ENCODE peak calls at places on chromosomes 16 and 17, in ten cellular contexts. One of them, this sample, is unnamed.

GRCh38 chr17:2090804-2091534 is 36.1 kb downstream of the HIC1 start:
- DNase-seq in GM10248: no peak
- DNase-seq in OCI-LY7: no peak
- DNase-seq in thoracic aorta: no peak
- DNase-seq in CD4-positive, alpha-beta T cell: no peak
- DNase-seq in nephron progenitor cell: peak; percentile 53
- DNase-seq in BE2C: no peak
- DNase-seq in transverse colon: peak; percentile 56
- DNase-seq in GM12865: peak; percentile 41
- DNase-seq in mammary epithelial cell: peak; percentile 68
- DNase-seq in this sample: peak; percentile 54

GRCh38 chr17:45873728-45874127 is 20.6 kb upstream of the MAPT start:
- DNase-seq in GM10248: no peak
- DNase-seq in OCI-LY7: no peak
- DNase-seq in thoracic aorta: no peak
- DNase-seq in CD4-positive, alpha-beta T cell: peak; percentile 18
- DNase-seq in nephron progenitor cell: peak; percentile 30
- DNase-seq in BE2C: peak; percentile 42
- DNase-seq in transverse colon: no peak
- DNase-seq in GM12865: no peak
- DNase-seq in mammary epithelial cell: no peak
- DNase-seq in this sample: no peak

GRCh38 chr16:11107781-11108465 is 148.1 kb downstream of the SOCS1 start:
- DNase-seq in GM10248: no peak
- DNase-seq in OCI-LY7: no peak
- DNase-seq in thoracic aorta: no peak
- DNase-seq in CD4-positive, alpha-beta T cell: no peak
- DNase-seq in nephron progenitor cell: no peak
- DNase-seq in BE2C: no peak
- DNase-seq in transverse colon: no peak
- DNase-seq in GM12865: no peak
- DNase-seq in mammary epithelial cell: no peak
- DNase-seq in this sample: no peak

GRCh38 chr17:57861737-57862409 is 12.0 kb upstream of the MRPS23 start:
- DNase-seq in GM10248: peak; percentile 36
- DNase-seq in OCI-LY7: no peak
- DNase-seq in thoracic aorta: peak; percentile 41
- DNase-seq in CD4-positive, alpha-beta T cell: no peak
- DNase-seq in nephron progenitor cell: peak; percentile 75
- DNase-seq in BE2C: no peak
- DNase-seq in transverse colon: peak; percentile 66
- DNase-seq in GM12865: no peak
- DNase-seq in mammary epithelial cell: no peak
- DNase-seq in this sample: no peak

GRCh38 chr16:69465083-69465721 is 40.8 kb downstream of the CYB5B start:
- DNase-seq in GM10248: peak; percentile 41
- DNase-seq in OCI-LY7: no peak
- DNase-seq in thoracic aorta: no peak
- DNase-seq in CD4-positive, alpha-beta T cell: peak; percentile 16
- DNase-seq in nephron progenitor cell: no peak
- DNase-seq in BE2C: peak; percentile 23
- DNase-seq in transverse colon: peak; percentile 27
- DNase-seq in GM12865: peak; percentile 52
- DNase-seq in mammary epithelial cell: no peak
- DNase-seq in this sample: no peak

GRCh38 chr17:78159575-78160158 is 8.7 kb upstream of the SYNGR2 start:
- DNase-seq in GM10248: no peak
- DNase-seq in OCI-LY7: no peak
- DNase-seq in thoracic aorta: no peak
- DNase-seq in CD4-positive, alpha-beta T cell: no peak
- DNase-seq in nephron progenitor cell: no peak
- DNase-seq in BE2C: no peak
- DNase-seq in transverse colon: no peak
- DNase-seq in GM12865: peak; percentile 85
- DNase-seq in mammary epithelial cell: peak; percentile 99
- DNase-seq in this sample: peak; percentile 88

GRCh38 chr17:19238167-19238505 is 970 bp downstream of the EPN2 start:
- DNase-seq in GM10248: peak; percentile 35
- DNase-seq in OCI-LY7: peak; percentile 20
- DNase-seq in thoracic aorta: no peak
- DNase-seq in CD4-positive, alpha-beta T cell: peak; percentile 1
- DNase-seq in nephron progenitor cell: peak; percentile 41
- DNase-seq in BE2C: peak; percentile 22
- DNase-seq in transverse colon: peak; percentile 55
- DNase-seq in GM12865: no peak
- DNase-seq in mammary epithelial cell: peak; percentile 32
- DNase-seq in this sample: peak; percentile 35

GRCh38 chr16:71627631-71628236 is 1.8 kb downstream of the MARVELD3 start:
- DNase-seq in GM10248: no peak
- DNase-seq in OCI-LY7: no peak
- DNase-seq in thoracic aorta: no peak
- DNase-seq in CD4-positive, alpha-beta T cell: no peak
- DNase-seq in nephron progenitor cell: no peak
- DNase-seq in BE2C: no peak
- DNase-seq in transverse colon: peak; percentile 28
- DNase-seq in GM12865: no peak
- DNase-seq in mammary epithelial cell: no peak
- DNase-seq in this sample: no peak

GRCh38 chr16:87806246-87806607 is 40.4 kb upstream of the KLHDC4 start:
- DNase-seq in GM10248: no peak
- DNase-seq in OCI-LY7: no peak
- DNase-seq in thoracic aorta: no peak
- DNase-seq in CD4-positive, alpha-beta T cell: no peak
- DNase-seq in nephron progenitor cell: no peak
- DNase-seq in BE2C: no peak
- DNase-seq in transverse colon: peak; percentile 16
- DNase-seq in GM12865: no peak
- DNase-seq in mammary epithelial cell: peak; percentile 71
- DNase-seq in this sample: peak; percentile 53

GRCh38 chr17:8288336-8289102 is at the start of gene RANGRF:
- DNase-seq in GM10248: peak; percentile 94
- DNase-seq in OCI-LY7: peak; percentile 90
- DNase-seq in thoracic aorta: peak; percentile 57
- DNase-seq in CD4-positive, alpha-beta T cell: peak; percentile 74
- DNase-seq in nephron progenitor cell: peak; percentile 91
- DNase-seq in BE2C: peak; percentile 85
- DNase-seq in transverse colon: peak; percentile 93
- DNase-seq in GM12865: peak; percentile 88
- DNase-seq in mammary epithelial cell: peak; percentile 72
- DNase-seq in this sample: peak; percentile 85

GRCh38 chr16:54286330-54287017 is at the start of gene IRX3:
- DNase-seq in GM10248: no peak
- DNase-seq in OCI-LY7: no peak
- DNase-seq in thoracic aorta: no peak
- DNase-seq in CD4-positive, alpha-beta T cell: no peak
- DNase-seq in nephron progenitor cell: peak; percentile 83
- DNase-seq in BE2C: peak; percentile 69
- DNase-seq in transverse colon: peak; percentile 13
- DNase-seq in GM12865: no peak
- DNase-seq in mammary epithelial cell: peak; percentile 94
- DNase-seq in this sample: peak; percentile 97

GRCh38 chr16:81523387-81524115 is 78.9 kb downstream of the CMIP start:
- DNase-seq in GM10248: no peak
- DNase-seq in OCI-LY7: no peak
- DNase-seq in thoracic aorta: no peak
- DNase-seq in CD4-positive, alpha-beta T cell: no peak
- DNase-seq in nephron progenitor cell: no peak
- DNase-seq in BE2C: no peak
- DNase-seq in transverse colon: no peak
- DNase-seq in GM12865: no peak
- DNase-seq in mammary epithelial cell: peak; percentile 95
- DNase-seq in this sample: peak; percentile 99

GRCh38 chr17:34852614-34853013 is 108.6 kb downstream of the CCT6B start:
- DNase-seq in GM10248: no peak
- DNase-seq in OCI-LY7: peak; percentile 34
- DNase-seq in thoracic aorta: no peak
- DNase-seq in CD4-positive, alpha-beta T cell: no peak
- DNase-seq in nephron progenitor cell: no peak
- DNase-seq in BE2C: no peak
- DNase-seq in transverse colon: no peak
- DNase-seq in GM12865: peak; percentile 19
- DNase-seq in mammary epithelial cell: no peak
- DNase-seq in this sample: no peak

GRCh38 chr16:53737563-53737962 is 33.6 kb downstream of the FTO start:
- DNase-seq in GM10248: no peak
- DNase-seq in OCI-LY7: no peak
- DNase-seq in thoracic aorta: no peak
- DNase-seq in CD4-positive, alpha-beta T cell: no peak
- DNase-seq in nephron progenitor cell: no peak
- DNase-seq in BE2C: no peak
- DNase-seq in transverse colon: no peak
- DNase-seq in GM12865: no peak
- DNase-seq in mammary epithelial cell: no peak
- DNase-seq in this sample: no peak

GRCh38 chr17:15440347-15440746 is 27.1 kb downstream of the CDRT4 start:
- DNase-seq in GM10248: no peak
- DNase-seq in OCI-LY7: no peak
- DNase-seq in thoracic aorta: no peak
- DNase-seq in CD4-positive, alpha-beta T cell: no peak
- DNase-seq in nephron progenitor cell: no peak
- DNase-seq in BE2C: peak; percentile 15
- DNase-seq in transverse colon: no peak
- DNase-seq in GM12865: no peak
- DNase-seq in mammary epithelial cell: no peak
- DNase-seq in this sample: no peak

GRCh38 chr16:84730406-84731106 is 30.8 kb downstream of the USP10 start:
- DNase-seq in GM10248: peak; percentile 59
- DNase-seq in OCI-LY7: peak; percentile 59
- DNase-seq in thoracic aorta: no peak
- DNase-seq in CD4-positive, alpha-beta T cell: peak; percentile 20
- DNase-seq in nephron progenitor cell: no peak
- DNase-seq in BE2C: peak; percentile 59
- DNase-seq in transverse colon: peak; percentile 69
- DNase-seq in GM12865: peak; percentile 76
- DNase-seq in mammary epithelial cell: peak; percentile 73
- DNase-seq in this sample: peak; percentile 90

GRCh38 chr17:15649861-15650391 is 30.4 kb upstream of the FBXW10B start:
- DNase-seq in GM10248: no peak
- DNase-seq in OCI-LY7: no peak
- DNase-seq in thoracic aorta: no peak
- DNase-seq in CD4-positive, alpha-beta T cell: no peak
- DNase-seq in nephron progenitor cell: no peak
- DNase-seq in BE2C: no peak
- DNase-seq in transverse colon: peak; percentile 80
- DNase-seq in GM12865: no peak
- DNase-seq in mammary epithelial cell: peak; percentile 65
- DNase-seq in this sample: peak; percentile 90

GRCh38 chr17:12230411-12230810 is 209.7 kb downstream of the MAP2K4 start:
- DNase-seq in GM10248: no peak
- DNase-seq in OCI-LY7: no peak
- DNase-seq in thoracic aorta: no peak
- DNase-seq in CD4-positive, alpha-beta T cell: no peak
- DNase-seq in nephron progenitor cell: no peak
- DNase-seq in BE2C: no peak
- DNase-seq in transverse colon: no peak
- DNase-seq in GM12865: no peak
- DNase-seq in mammary epithelial cell: no peak
- DNase-seq in this sample: no peak

GRCh38 chr17:36545465-36546417 is 1.0 kb downstream of the GGNBP2 start:
- DNase-seq in GM10248: peak; percentile 95
- DNase-seq in OCI-LY7: peak; percentile 96
- DNase-seq in thoracic aorta: peak; percentile 90
- DNase-seq in CD4-positive, alpha-beta T cell: peak; percentile 99
- DNase-seq in nephron progenitor cell: peak; percentile 97
- DNase-seq in BE2C: peak; percentile 99
- DNase-seq in transverse colon: peak; percentile 98
- DNase-seq in GM12865: peak; percentile 99
- DNase-seq in mammary epithelial cell: peak; percentile 97
- DNase-seq in this sample: peak; percentile 96
- TF ChIP-seq CTCF in GM10248: no peak
- TF ChIP-seq CTCF in OCI-LY7: no peak
- TF ChIP-seq CTCF in thoracic aorta: no peak
- TF ChIP-seq CTCF in CD4-positive, alpha-beta T cell: no peak
- TF ChIP-seq CTCF in nephron progenitor cell: no peak
- TF ChIP-seq CTCF in BE2C: no peak
- TF ChIP-seq CTCF in transverse colon: no peak
- TF ChIP-seq CTCF in GM12865: no peak
- TF ChIP-seq CTCF in mammary epithelial cell: no peak
- TF ChIP-seq CTCF in this sample: no peak

GRCh38 chr17:44385287-44386181 is 3.9 kb downstream of the ITGA2B start:
- DNase-seq in GM10248: peak; percentile 93
- DNase-seq in OCI-LY7: peak; percentile 47
- DNase-seq in thoracic aorta: no peak
- DNase-seq in CD4-positive, alpha-beta T cell: peak; percentile 81
- DNase-seq in nephron progenitor cell: peak; percentile 96
- DNase-seq in BE2C: peak; percentile 93
- DNase-seq in transverse colon: peak; percentile 84
- DNase-seq in GM12865: peak; percentile 77
- DNase-seq in mammary epithelial cell: peak; percentile 61
- DNase-seq in this sample: peak; percentile 66
- TF ChIP-seq CTCF in GM10248: peak; percentile 4
- TF ChIP-seq CTCF in OCI-LY7: peak; percentile 13
- TF ChIP-seq CTCF in thoracic aorta: no peak
- TF ChIP-seq CTCF in CD4-positive, alpha-beta T cell: no peak
- TF ChIP-seq CTCF in nephron progenitor cell: no peak
- TF ChIP-seq CTCF in BE2C: peak; percentile 21
- TF ChIP-seq CTCF in transverse colon: no peak
- TF ChIP-seq CTCF in GM12865: peak; percentile 7
- TF ChIP-seq CTCF in mammary epithelial cell: no peak
- TF ChIP-seq CTCF in this sample: peak; percentile 11

DNA sequence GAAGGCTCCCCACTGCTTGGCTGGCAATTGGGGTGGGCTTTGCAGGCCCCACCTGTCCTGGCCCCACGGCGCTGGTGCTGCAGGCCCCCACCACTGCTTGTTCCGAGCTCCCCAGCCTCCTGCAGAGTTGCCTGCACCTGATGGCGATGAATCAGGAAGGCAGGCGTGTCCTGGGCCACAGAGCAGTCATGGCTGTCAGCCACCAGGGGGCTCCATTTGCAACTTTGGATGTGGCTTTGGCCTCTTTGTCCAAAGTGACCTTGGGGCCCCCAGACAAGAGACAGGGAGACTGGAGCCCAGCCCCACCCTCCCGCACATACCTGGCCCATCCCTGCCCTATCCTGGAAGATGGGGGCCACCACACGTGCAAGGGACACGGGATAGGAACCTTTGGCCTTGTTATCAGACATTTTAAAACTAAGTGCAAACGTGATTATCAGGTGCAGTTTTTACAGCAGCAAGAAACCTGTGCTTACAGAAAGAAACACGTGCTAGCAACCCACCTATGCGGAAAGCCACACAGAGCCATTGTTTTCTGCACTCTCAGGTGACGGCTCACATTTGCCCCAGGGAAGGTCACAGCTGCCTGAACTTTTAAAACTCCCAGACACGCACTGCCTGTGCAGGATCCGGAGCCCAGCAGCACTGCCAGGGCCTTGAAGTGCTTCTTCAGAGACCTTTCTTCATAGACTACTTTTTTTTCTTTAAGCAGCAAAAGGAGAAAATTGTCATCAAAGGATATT is at the start of gene DNASE1:
- DNase-seq in GM10248: peak; percentile 84
- DNase-seq in OCI-LY7: peak; percentile 86
- DNase-seq in thoracic aorta: no peak
- DNase-seq in CD4-positive, alpha-beta T cell: peak; percentile 34
- DNase-seq in nephron progenitor cell: peak; percentile 69
- DNase-seq in BE2C: peak; percentile 74
- DNase-seq in transverse colon: peak; percentile 74
- DNase-seq in GM12865: peak; percentile 81
- DNase-seq in mammary epithelial cell: peak; percentile 40
- DNase-seq in this sample: peak; percentile 82
- TF ChIP-seq CTCF in GM10248: peak; percentile 79
- TF ChIP-seq CTCF in OCI-LY7: peak; percentile 88
- TF ChIP-seq CTCF in thoracic aorta: peak; percentile 52
- TF ChIP-seq CTCF in CD4-positive, alpha-beta T cell: peak; percentile 71
- TF ChIP-seq CTCF in nephron progenitor cell: peak; percentile 71
- TF ChIP-seq CTCF in BE2C: peak; percentile 78
- TF ChIP-seq CTCF in transverse colon: peak; percentile 63
- TF ChIP-seq CTCF in GM12865: peak; percentile 80
- TF ChIP-seq CTCF in mammary epithelial cell: peak; percentile 74
- TF ChIP-seq CTCF in this sample: peak; percentile 79

GRCh38 chr16:67246081-67246944 is 968 bp downstream of the FHOD1 start:
- DNase-seq in GM10248: peak; percentile 76
- DNase-seq in OCI-LY7: peak; percentile 62
- DNase-seq in thoracic aorta: no peak
- DNase-seq in CD4-positive, alpha-beta T cell: peak; percentile 38
- DNase-seq in nephron progenitor cell: peak; percentile 85
- DNase-seq in BE2C: peak; percentile 87
- DNase-seq in transverse colon: peak; percentile 94
- DNase-seq in GM12865: peak; percentile 87
- DNase-seq in mammary epithelial cell: peak; percentile 88
- DNase-seq in this sample: peak; percentile 89
- TF ChIP-seq CTCF in GM10248: peak; percentile 42
- TF ChIP-seq CTCF in OCI-LY7: peak; percentile 72
- TF ChIP-seq CTCF in thoracic aorta: peak; percentile 19
- TF ChIP-seq CTCF in CD4-positive, alpha-beta T cell: no peak
- TF ChIP-seq CTCF in nephron progenitor cell: no peak
- TF ChIP-seq CTCF in BE2C: peak; percentile 49
- TF ChIP-seq CTCF in transverse colon: no peak
- TF ChIP-seq CTCF in GM12865: peak; percentile 40
- TF ChIP-seq CTCF in mammary epithelial cell: peak; percentile 55
- TF ChIP-seq CTCF in this sample: peak; percentile 40

This sample was measured in MCF 10A.